ENCODE peak calls at places on chromosomes 13 and 19, in ten cellular contexts. E is RWPE1, W is nephron progenitor cell, C is lower leg skin, M is cardiac fibroblast, S is endodermal cell, I is AG04449, X is stomach, G is glutamatergic neuron, O is tibial artery. K is an unnamed sample.

GRCh38 chr19:18603255-18603957 is 3.2 kb downstream of the CRLF1 start:
- DNase-seq in S (peak; percentile 81), G (peak; percentile 45), X (no peak), E (no peak), W (peak; percentile 52), M (peak; percentile 29), C (no peak), I (no peak), O (no peak), K (no peak)

GRCh38 chr13:59710995-59711701 is 452.6 kb downstream of the DIAPH3 start:
- DNase-seq in X (no peak), W (no peak), G (no peak), I (no peak), E (no peak), O (no peak), C (no peak), S (no peak), M (peak; percentile 10), K (no peak)

GRCh38 chr13:42525035-42525504 is 48.9 kb upstream of the TNFSF11 start:
- DNase-seq in M (peak; percentile 91), C (no peak), W (no peak), X (no peak), E (peak; percentile 34), S (no peak), I (no peak), O (no peak), G (no peak), K (no peak)

GRCh38 chr19:47056416-47056815 is 8.0 kb upstream of the TMEM160 start:
- DNase-seq in M (no peak), C (no peak), E (no peak), G (no peak), O (no peak), X (no peak), W (no peak), I (no peak), S (peak; percentile 38), K (no peak)

GRCh38 chr13:76884571-76885202 is 1.5 kb downstream of the KCTD12 start:
- DNase-seq in G (no peak), M (peak; percentile 65), O (no peak), S (no peak), I (no peak), W (no peak), E (peak; percentile 39), X (no peak), C (peak; percentile 41), K (no peak)

GRCh38 chr13:42575938-42576337 is 2.0 kb downstream of the TNFSF11 start:
- DNase-seq in I (no peak), S (no peak), E (no peak), G (no peak), W (no peak), O (no peak), C (no peak), X (no peak), M (no peak), K (no peak)

GRCh38 chr13:110499621-110500281 is 61.8 kb downstream of the RAB20 start:
- DNase-seq in W (no peak), M (peak; percentile 29), E (peak; percentile 21), X (no peak), O (no peak), S (no peak), C (no peak), I (peak; percentile 51), G (peak; percentile 45), K (no peak)

GRCh38 chr13:114107686-114108081 is 24.7 kb downstream of the RASA3 start:
- DNase-seq in E (no peak), G (no peak), S (peak; percentile 39), I (no peak), W (no peak), M (peak; percentile 72), X (no peak), C (no peak), O (peak; percentile 17), K (no peak)

GRCh38 chr13:24279267-24279666 is 30.1 kb upstream of the C1QTNF9 start:
- DNase-seq in I (no peak), G (no peak), X (peak; percentile 18), C (no peak), S (peak; percentile 37), W (no peak), O (no peak), E (no peak), M (no peak), K (no peak)

GRCh38 chr19:38264486-38265212 is at the start of gene SPINT2:
- DNase-seq in I (no peak), X (no peak), E (peak; percentile 34), S (peak; percentile 95), C (no peak), O (no peak), M (no peak), W (peak; percentile 82), G (peak; percentile 84), K (no peak)

GRCh38 chr13:60627071-60627686 is 230.2 kb downstream of the TDRD3 start:
- DNase-seq in M (peak; percentile 52), C (no peak), G (peak; percentile 73), X (no peak), O (no peak), E (peak; percentile 41), S (peak; percentile 91), W (peak; percentile 64), I (no peak), K (no peak)

DNA sequence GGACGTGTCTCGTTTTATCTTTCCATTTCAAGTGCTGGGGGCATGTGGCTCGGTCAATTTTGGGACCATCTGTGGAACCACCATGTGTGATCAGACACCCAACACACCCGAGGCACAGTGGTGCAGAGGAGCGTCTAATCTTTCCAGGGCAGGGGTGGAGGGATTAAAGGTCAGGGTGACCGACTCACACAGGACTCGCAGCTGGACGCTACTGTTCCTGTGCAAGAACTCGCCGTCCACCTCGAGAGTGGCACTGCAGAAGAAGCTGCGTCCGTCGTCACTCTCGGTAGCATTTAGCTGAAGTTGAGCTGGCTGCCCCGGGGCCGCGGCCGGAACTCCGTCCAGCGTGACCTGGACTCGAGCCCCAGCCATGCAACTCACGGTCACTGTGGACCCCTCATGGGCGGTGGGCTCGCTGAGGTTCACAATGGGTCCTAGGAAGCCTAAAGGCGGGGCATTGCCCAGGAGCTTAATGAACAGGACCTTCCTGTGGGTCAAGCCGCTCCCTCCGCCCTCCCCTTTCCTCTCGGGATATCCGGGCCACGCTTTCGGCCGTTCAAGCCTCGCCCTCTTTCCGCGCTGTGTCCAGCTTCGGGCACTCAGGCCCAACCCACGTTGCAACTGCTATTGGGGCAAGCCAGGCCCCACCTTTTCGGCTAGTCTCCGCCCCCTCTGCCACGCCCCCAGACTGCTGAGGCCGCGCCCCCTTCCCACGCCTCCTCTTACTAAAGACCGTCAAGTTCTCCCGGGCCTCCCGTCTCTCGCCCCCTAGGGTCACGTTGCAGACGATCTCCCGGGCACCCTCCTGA is 1.2 kb upstream of the RAVER1 start:
- DNase-seq in G (peak; percentile 89), C (peak; percentile 90), E (peak; percentile 91), M (peak; percentile 98), S (peak; percentile 99), X (peak; percentile 97), I (peak; percentile 50), O (peak; percentile 96), W (peak; percentile 98), K (peak; percentile 97)
- TF ChIP-seq CTCF in G (no peak), C (no peak), E (peak; percentile 21), M (no peak), S (peak; percentile 46), X (no peak), I (peak; percentile 33), O (no peak), W (no peak), K (no peak)

GRCh38 chr13:29260684-29261083 is 334.8 kb downstream of the SLC7A1 start:
- DNase-seq in O (no peak), E (no peak), S (no peak), G (no peak), W (no peak), M (no peak), I (no peak), X (no peak), C (no peak), K (no peak)
- TF ChIP-seq CTCF in O (no peak), E (no peak), S (peak; percentile 65), G (no peak), W (no peak), M (no peak), I (no peak), X (no peak), C (no peak), K (no peak)

GRCh38 chr13:44818428-44818827 is 170.8 kb downstream of the NUFIP1 start:
- DNase-seq in M (peak; percentile 51), E (peak; percentile 24), S (peak; percentile 69), G (no peak), O (no peak), W (no peak), C (no peak), X (no peak), I (no peak), K (no peak)
- TF ChIP-seq CTCF in M (no peak), E (no peak), S (peak; percentile 79), G (no peak), O (no peak), W (no peak), C (no peak), X (no peak), I (no peak), K (peak; percentile 41)

GRCh38 chr19:42219812-42220750 is at the start of gene ZNF526:
- DNase-seq in E (peak; percentile 99), W (peak; percentile 98), G (peak; percentile 98), M (peak; percentile 97), O (peak; percentile 98), X (peak; percentile 98), I (peak; percentile 80), S (peak; percentile 100), C (peak; percentile 97), K (peak; percentile 99)
- TF ChIP-seq CTCF in E (no peak), W (no peak), G (peak; percentile 10), M (no peak), O (no peak), X (no peak), I (no peak), S (peak; percentile 14), C (no peak), K (no peak)

GRCh38 chr19:54156953-54157352 is 2.6 kb downstream of the LENG1 start:
- DNase-seq in O (no peak), I (no peak), G (no peak), E (no peak), M (no peak), S (no peak), W (no peak), C (no peak), X (no peak), K (no peak)

GRCh38 chr19:54156490-54156889 is 3.0 kb downstream of the LENG1 start:
- DNase-seq in E (no peak), S (no peak), M (no peak), W (no peak), G (no peak), C (no peak), X (no peak), I (no peak), O (no peak), K (no peak)

GRCh38 chr19:54153731-54154326 is 5.7 kb downstream of the LENG1 start:
- DNase-seq in X (no peak), E (no peak), G (no peak), I (no peak), W (no peak), C (no peak), M (no peak), O (no peak), S (no peak), K (no peak)

GRCh38 chr19:54154603-54155345 is 4.7 kb downstream of the LENG1 start:
- DNase-seq in G (no peak), E (no peak), C (no peak), O (no peak), M (peak; percentile 84), X (no peak), S (no peak), W (no peak), I (no peak), K (no peak)

GRCh38 chr19:54155694-54156093 is 3.8 kb downstream of the LENG1 start:
- DNase-seq in E (no peak), X (no peak), C (no peak), S (peak; percentile 62), M (no peak), W (no peak), I (no peak), O (no peak), G (no peak), K (no peak)
- TF ChIP-seq CTCF in E (no peak), X (no peak), C (no peak), S (peak; percentile 55), M (no peak), W (no peak), I (no peak), O (no peak), G (no peak), K (no peak)